ENCODE peak calls at places on chromosomes 7 and 10, in ten cellular contexts. P is esophagus squamous epithelium; E is lower leg skin; X is OCI-LY7; C is heart right ventricle; J is fibroblast of pulmonary artery; O is heart left ventricle; Y is tibial artery; K is CD8-positive, alpha-beta T cell; D is prostate gland. N is an unnamed sample.

GRCh38 chr10:68697106-68697505 is 23.9 kb upstream of the CCAR1 start:
- DNase-seq in C (no peak), P (no peak), X (no peak), D (no peak), E (no peak), J (no peak), Y (no peak), K (no peak), O (no peak), N (no peak)

GRCh38 chr10:24435374-24435773 is 226.4 kb downstream of the KIAA1217 start:
- DNase-seq in C (no peak), P (no peak), O (no peak), Y (no peak), J (no peak), X (no peak), E (no peak), D (no peak), K (no peak), N (peak)

GRCh38 chr10:28291881-28292297 is 11.0 kb downstream of the MPP7 start:
- DNase-seq in C (no peak), E (no peak), X (no peak), K (no peak), Y (no peak), J (peak), P (no peak), D (no peak), O (no peak), N (peak)

GRCh38 chr7:82629583-82629982 is 186.0 kb upstream of the CACNA2D1 start:
- DNase-seq in J (no peak), X (no peak), D (no peak), O (no peak), K (no peak), E (no peak), P (no peak), C (no peak), Y (no peak), N (no peak)

GRCh38 chr7:81232084-81232799 is 313.4 kb upstream of the SEMA3C start:
- DNase-seq in E (no peak), X (no peak), D (peak), C (peak), O (no peak), P (no peak), J (no peak), K (no peak), Y (no peak), N (no peak)

GRCh38 chr10:58641095-58641531 is 128.4 kb downstream of the BICC1 start:
- DNase-seq in O (no peak), E (no peak), J (peak), P (no peak), Y (no peak), K (no peak), D (no peak), X (no peak), C (no peak), N (peak)

GRCh38 chr7:79176859-79177477 is 276.5 kb downstream of the MAGI2 start:
- DNase-seq in J (peak), Y (no peak), X (peak), P (no peak), K (no peak), D (peak), E (no peak), C (no peak), O (no peak), N (peak)

GRCh38 chr7:74479961-74480829 is 26.5 kb downstream of the GTF2IRD1 start:
- DNase-seq in K (no peak), D (peak), Y (peak), E (peak), J (peak), C (peak), X (no peak), O (peak), P (no peak), N (peak)

GRCh38 chr7:1948887-1949680 is 279.0 kb downstream of the ELFN1 start:
- DNase-seq in E (no peak), J (no peak), C (peak), K (no peak), P (no peak), O (peak), Y (no peak), X (no peak), D (no peak), N (no peak)

GRCh38 chr7:78736548-78736947 is 716.9 kb downstream of the MAGI2 start:
- DNase-seq in Y (no peak), E (no peak), K (no peak), J (no peak), C (no peak), O (no peak), D (no peak), P (no peak), X (no peak), N (no peak)

GRCh38 chr10:60878224-60878623 is 65.8 kb downstream of the RHOBTB1 start:
- DNase-seq in J (no peak), E (no peak), P (no peak), Y (no peak), O (no peak), X (no peak), D (no peak), K (no peak), C (no peak), N (no peak)

GRCh38 chr7:69889338-69890080 is 291.2 kb downstream of the AUTS2 start:
- DNase-seq in J (no peak), X (peak), P (no peak), E (no peak), D (no peak), K (no peak), O (no peak), Y (no peak), C (no peak), N (no peak)

GRCh38 chr10:119539359-119539651 is 3.2 kb downstream of the RGS10 start:
- DNase-seq in C (no peak), O (no peak), X (no peak), J (no peak), D (peak), P (no peak), Y (no peak), K (no peak), E (no peak), N (no peak)

GRCh38 chr10:132062641-132063390 is 2.9 kb upstream of the JAKMIP3 start:
- DNase-seq in X (no peak), C (peak), O (peak), Y (no peak), K (no peak), J (no peak), E (no peak), D (no peak), P (no peak), N (no peak)

GRCh38 chr10:11299125-11299524 is 281.5 kb downstream of the CELF2 start:
- DNase-seq in O (no peak), Y (peak), J (no peak), P (no peak), K (no peak), X (no peak), C (no peak), D (no peak), E (no peak), N (no peak)

GRCh38 chr7:142523821-142524460 is 225.3 kb upstream of the PRSS1 start:
- DNase-seq in E (no peak), P (no peak), X (no peak), C (no peak), Y (no peak), K (no peak), O (no peak), D (no peak), J (no peak), N (no peak)
- TF ChIP-seq CTCF in E (no peak), P (no peak), X (peak), C (no peak), Y (no peak), K (no peak), O (no peak), D (no peak), J (peak), N (peak)

GRCh38 chr7:27115161-27116018 is 12.9 kb upstream of the HOXA2 start:
- DNase-seq in P (no peak), K (no peak), Y (no peak), X (no peak), E (no peak), J (no peak), D (peak), O (no peak), C (no peak), N (peak)

GRCh38 chr7:27116019-27116411 is 13.5 kb upstream of the HOXA2 start:
- DNase-seq in P (no peak), Y (no peak), C (no peak), E (no peak), K (no peak), D (no peak), X (no peak), O (no peak), J (no peak), N (no peak)

GRCh38 chr7:27116962-27117686 is 13.4 kb downstream of the HOXA4 start:
- DNase-seq in E (no peak), X (no peak), P (no peak), J (no peak), O (no peak), D (no peak), K (no peak), C (no peak), Y (no peak), N (no peak)

GRCh38 chr7:27117687-27118491 is 12.7 kb downstream of the HOXA4 start:
- DNase-seq in E (no peak), C (no peak), P (no peak), J (peak), X (no peak), O (no peak), D (no peak), K (no peak), Y (no peak), N (peak)

GRCh38 chr7:27116521-27116946 is 14.0 kb downstream of the HOXA4 start:
- DNase-seq in P (no peak), O (no peak), X (no peak), C (no peak), E (no peak), Y (no peak), D (no peak), K (no peak), J (no peak), N (no peak)
- H3K4me3 ChIP-seq in P (peak), O (no peak), X (no peak), C (no peak), E (no peak), Y (no peak), D (no peak), K (no peak), J (peak), N (peak)

DNA sequence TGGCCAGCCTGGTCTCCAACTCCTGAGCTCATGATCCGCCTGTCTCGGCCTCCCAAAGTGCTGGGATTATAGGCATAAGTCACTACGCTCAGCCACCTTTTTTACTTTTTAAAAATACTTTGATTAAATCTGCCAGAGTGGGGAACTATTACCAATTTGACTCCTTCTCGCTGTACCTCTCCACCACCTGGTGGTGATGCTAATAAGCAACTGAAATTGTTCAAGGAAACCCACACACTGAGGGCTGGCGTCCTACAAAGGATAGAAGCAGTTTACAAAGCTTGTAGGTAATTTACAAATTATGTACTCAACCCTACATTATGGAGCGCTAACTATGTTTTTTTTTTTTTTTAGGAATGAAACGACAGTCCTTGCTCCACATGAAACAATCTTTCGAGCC is 111.1 kb downstream of the CPED1 start:
- DNase-seq in O (no peak), Y (no peak), E (no peak), C (no peak), P (no peak), D (no peak), K (no peak), X (peak), J (no peak), N (no peak)
- TF ChIP-seq CTCF in O (no peak), Y (no peak), E (no peak), C (no peak), P (no peak), D (no peak), K (no peak), X (peak), J (no peak), N (no peak)

GRCh38 chr10:72462261-72462660 is 107.5 kb upstream of the DNAJB12 start:
- DNase-seq in C (no peak), D (no peak), O (no peak), E (no peak), X (no peak), Y (no peak), K (no peak), J (no peak), P (no peak), N (no peak)
- H3K4me3 ChIP-seq in C (no peak), D (no peak), O (no peak), E (no peak), X (no peak), Y (no peak), K (no peak), J (no peak), P (no peak), N (no peak)

GRCh38 chr10:52999681-53000080 is 227.1 kb upstream of the MBL2 start:
- DNase-seq in C (no peak), J (no peak), Y (no peak), E (no peak), P (no peak), X (no peak), D (no peak), O (no peak), K (no peak), N (no peak)

GRCh38 chr10:53005612-53006325 is 233.2 kb upstream of the MBL2 start:
- DNase-seq in Y (no peak), E (no peak), X (no peak), O (no peak), C (no peak), P (no peak), D (no peak), J (no peak), K (no peak), N (no peak)

GRCh38 chr10:53006663-53007610 is 234.4 kb upstream of the MBL2 start:
- DNase-seq in K (no peak), D (no peak), Y (no peak), P (no peak), X (no peak), E (no peak), J (no peak), C (no peak), O (no peak), N (no peak)

GRCh38 chr10:52999258-52999657 is 226.7 kb upstream of the MBL2 start:
- DNase-seq in Y (no peak), C (no peak), K (no peak), D (no peak), E (no peak), P (no peak), X (no peak), O (no peak), J (no peak), N (no peak)

DNA sequence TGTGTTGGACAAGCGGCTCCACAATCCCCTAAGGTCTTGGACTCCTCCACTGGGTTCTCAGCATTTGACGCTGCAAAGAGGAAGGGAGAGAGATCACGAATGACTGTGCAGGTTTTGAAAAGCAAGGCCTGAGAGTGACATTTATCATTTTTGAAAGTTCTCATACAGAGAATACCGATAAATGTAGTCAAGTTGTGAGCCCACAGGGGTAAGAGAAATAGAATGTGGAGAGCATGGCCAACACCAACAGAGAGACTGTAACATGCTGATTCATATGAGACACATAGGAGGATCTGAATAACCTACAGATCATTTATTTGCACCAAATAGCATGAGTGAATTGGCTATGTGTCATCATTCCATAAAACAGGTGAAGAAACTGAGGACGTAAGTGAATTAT is 230.5 kb upstream of the MBL2 start:
- DNase-seq in D (no peak), J (no peak), O (no peak), X (no peak), C (no peak), P (no peak), E (no peak), K (no peak), Y (no peak), N (no peak)
- TF ChIP-seq CTCF in D (no peak), J (no peak), O (no peak), X (no peak), C (no peak), P (no peak), E (no peak), K (no peak), Y (no peak), N (no peak)

GRCh38 chr10:103678104-103678526 is 177.3 kb downstream of the SH3PXD2A start:
- DNase-seq in K (peak), O (peak), J (peak), P (peak), E (peak), D (peak), X (peak), Y (peak), C (peak), N (peak)
- H3K4me3 ChIP-seq in K (peak), O (peak), J (peak), P (peak), E (no peak), D (no peak), X (peak), Y (peak), C (peak), N (peak)

GRCh38 chr7:24251568-24251967 is 32.4 kb upstream of the NPY start:
- DNase-seq in O (no peak), E (no peak), D (no peak), Y (no peak), J (no peak), P (no peak), C (no peak), X (no peak), K (no peak), N (no peak)

GRCh38 chr7:24249266-24249665 is 34.7 kb upstream of the NPY start:
- DNase-seq in P (no peak), C (no peak), E (no peak), J (no peak), D (no peak), K (no peak), X (no peak), O (no peak), Y (no peak), N (no peak)

DNA sequence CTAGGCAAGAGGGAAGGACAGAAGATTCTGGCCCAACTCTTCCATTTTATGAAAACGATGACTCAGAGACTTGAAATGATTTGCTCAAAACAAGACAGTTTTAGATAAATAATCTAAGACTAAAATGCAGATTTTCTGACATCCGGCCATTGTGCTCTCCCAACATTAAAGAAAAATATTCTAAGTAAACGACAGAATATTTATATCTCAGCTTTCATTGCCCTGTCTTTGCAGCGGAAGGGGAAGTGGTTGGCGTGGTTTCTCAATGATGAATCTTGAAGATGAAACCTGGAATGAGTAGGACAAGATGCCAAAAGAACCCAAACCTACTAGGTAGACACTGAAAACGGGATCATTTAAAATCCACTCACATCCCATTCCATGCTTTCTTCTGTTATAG is 28.9 kb upstream of the NPY start:
- DNase-seq in E (no peak), Y (no peak), X (no peak), J (no peak), P (no peak), C (no peak), D (no peak), K (no peak), O (no peak), N (no peak)
- TF ChIP-seq CTCF in E (no peak), Y (no peak), X (no peak), J (no peak), P (no peak), C (no peak), D (no peak), K (no peak), O (no peak), N (no peak)